ENCODE peak calls at places on chromosomes 12 and 14, in eight cellular contexts. J is CD8-positive, alpha-beta memory T cell; H is memory B cell; L is stimulated activated CD4-positive, alpha-beta T cell treated with anti-CD3 and anti-CD28 coated beads, Interleukin-15, amount 100 ng/mL, for 1 hour; E is neuronal stem cell; X is WTC11; G is T-helper 9 cell; K is fibroblast of mammary gland. F is an unnamed sample.

GRCh38 chr12:58977476-58977875 is 57.2 kb upstream of the LRIG3 start:
- DNase-seq in G (no peak), E (no peak), J (no peak), L (no peak), X (no peak), H (no peak), K (no peak), F (no peak)

GRCh38 chr14:100281286-100282082 is 24.8 kb downstream of the SLC25A29 start:
- DNase-seq in L (no peak), X (no peak), H (no peak), E (no peak), K (no peak), J (no peak), G (no peak), F (no peak)

GRCh38 chr12:49776413-49776812 is 35.1 kb downstream of the TMBIM6 start:
- DNase-seq in X (peak), K (peak), H (peak), L (no peak), G (peak), J (peak), E (peak), F (peak)

GRCh38 chr14:68284834-68285233 is 465.3 kb downstream of the RAD51B start:
- DNase-seq in H (no peak), E (no peak), X (no peak), J (no peak), K (no peak), G (no peak), L (no peak), F (no peak)

GRCh38 chr14:75053396-75054289 is 2.4 kb upstream of the MLH3 start:
- DNase-seq in K (peak), E (no peak), H (no peak), X (no peak), J (no peak), G (no peak), L (no peak), F (no peak)

GRCh38 chr12:105927553-105927952 is 211.2 kb downstream of the NUAK1 start:
- DNase-seq in H (no peak), K (no peak), L (no peak), G (no peak), X (no peak), E (no peak), J (no peak), F (no peak)

GRCh38 chr14:42673963-42674362 is 1067.3 kb downstream of the LRFN5 start:
- DNase-seq in L (no peak), H (no peak), G (no peak), E (no peak), K (peak), J (no peak), X (no peak), F (no peak)

GRCh38 chr12:110022980-110023633 is 23.9 kb downstream of the ANKRD13A start:
- DNase-seq in J (no peak), G (no peak), L (no peak), K (peak), X (no peak), E (no peak), H (no peak), F (no peak)

GRCh38 chr14:70857499-70857895 is 48.2 kb upstream of the MAP3K9 start:
- DNase-seq in L (no peak), G (no peak), J (no peak), E (no peak), H (no peak), K (peak), X (no peak), F (no peak)

GRCh38 chr12:112841891-112842290 is 50.3 kb downstream of the RPH3A start:
- DNase-seq in K (peak), J (no peak), G (no peak), H (no peak), E (no peak), L (no peak), X (no peak), F (no peak)

GRCh38 chr12:6532927-6533652 is 1.2 kb upstream of the GAPDH start:
- DNase-seq in G (no peak), X (peak), E (no peak), J (peak), K (peak), L (no peak), H (no peak), F (peak)

GRCh38 chr12:103824290-103824689 is 16.7 kb downstream of the NT5DC3 start:
- DNase-seq in J (no peak), L (no peak), K (no peak), X (no peak), G (no peak), H (no peak), E (no peak), F (no peak)

F was measured in NCI-H2227 treated with DMSO at 0.1 percent for 48 hours.